ENCODE peak calls at places on chromosome 10, in four cellular contexts. D is fibroblast of villous mesenchyme, I is mesendoderm, A is neural crest cell. P is an unnamed sample.
A peak's percentile ranks its signal among the peaks of the same experiment; 100 is the strongest.

GRCh38 chr10:100866575-100867098 is 46.1 kb upstream of the SLF2 start:
- DNase-seq in D (no peak), I (peak; percentile 56), A (no peak), P (no peak)

GRCh38 chr10:47374611-47375536 is 9.2 kb downstream of the ZNF488 start:
- DNase-seq in D (peak; percentile 35), I (no peak), A (no peak), P (no peak)

GRCh38 chr10:117294735-117295134 is 53.8 kb downstream of the SLC18A2 start:
- DNase-seq in D (no peak), I (no peak), A (no peak), P (no peak)

GRCh38 chr10:131556897-131557500 is 245.5 kb upstream of the TCERG1L start:
- DNase-seq in D (no peak), I (no peak), A (no peak), P (no peak)

GRCh38 chr10:133184591-133185244 is 24.7 kb downstream of the KNDC1 start:
- DNase-seq in D (no peak), I (no peak), A (no peak), P (no peak)

GRCh38 chr10:119410361-119411116 is 132.0 kb downstream of the RGS10 start:
- DNase-seq in D (no peak), I (no peak), A (no peak), P (no peak)

GRCh38 chr10:104806791-104807190 is 165.7 kb downstream of the SORCS3 start:
- DNase-seq in D (no peak), I (peak; percentile 36), A (no peak), P (no peak)

GRCh38 chr10:50972591-50972990 is 87.2 kb upstream of the A1CF start:
- DNase-seq in D (no peak), I (no peak), A (no peak), P (no peak)

GRCh38 chr10:118850418-118851061 is 95.8 kb upstream of the CACUL1 start:
- DNase-seq in D (peak; percentile 64), I (peak; percentile 83), A (peak; percentile 77), P (peak; percentile 24)

GRCh38 chr10:21505711-21506278 is 19.7 kb downstream of the SKIDA1 start:
- DNase-seq in D (no peak), I (peak; percentile 44), A (no peak), P (no peak)

GRCh38 chr10:3226960-3227724 is 54.6 kb upstream of the PITRM1 start:
- DNase-seq in D (peak; percentile 73), I (peak; percentile 69), A (no peak), P (no peak)

GRCh38 chr10:58712136-58712535 is 199.5 kb downstream of the BICC1 start:
- DNase-seq in D (no peak), I (no peak), A (no peak), P (no peak)